ENCODE peak calls at places on chromosomes 1 and 21, in four cellular contexts. K is HT-29, C is EH, E is left colon. U is an unnamed sample.

GRCh38 chr1:78176448-78176847 is 130.7 kb downstream of the GIPC2 start:
- DNase-seq in E (peak; percentile 48), C (peak; percentile 91), K (peak; percentile 49), U (peak; percentile 10)

GRCh38 chr1:54180666-54181360 is 19.0 kb downstream of the CYB5RL start:
- DNase-seq in E (no peak), C (no peak), K (no peak), U (no peak)

GRCh38 chr1:160108888-160109662 is 6.5 kb upstream of the ATP1A2 start:
- DNase-seq in E (no peak), C (peak; percentile 63), K (no peak), U (peak; percentile 28)

GRCh38 chr1:48019714-48020315 is 22.6 kb upstream of the TRABD2B start:
- DNase-seq in E (peak; percentile 38), K (no peak), C (no peak), U (no peak)

GRCh38 chr1:205374205-205375078 is 17.7 kb upstream of the KLHDC8A start:
- DNase-seq in C (peak; percentile 65), E (no peak), K (no peak), U (no peak)

GRCh38 chr1:12436817-12437599 is 181.0 kb downstream of the DHRS3 start:
- DNase-seq in C (peak; percentile 81), K (no peak), E (no peak), U (no peak)

GRCh38 chr1:79041666-79042065 is 35.1 kb upstream of the ADGRL4 start:
- DNase-seq in E (no peak), K (no peak), C (peak; percentile 1), U (no peak)

GRCh38 chr1:100924212-100924611 is 28.3 kb downstream of the SLC30A7 start:
- DNase-seq in E (no peak), K (no peak), C (peak; percentile 41), U (no peak)

GRCh38 chr1:174337000-174337681 is 110.6 kb upstream of the GPR52 start:
- DNase-seq in E (no peak), K (no peak), C (no peak), U (no peak)

GRCh38 chr1:19949016-19949415 is 25.6 kb upstream of the PLA2G2E start:
- DNase-seq in K (no peak), C (peak; percentile 79), E (no peak), U (no peak)

GRCh38 chr1:170032531-170033295 is 41.8 kb downstream of the KIFAP3 start:
- DNase-seq in C (peak; percentile 76), E (no peak), K (no peak), U (no peak)

GRCh38 chr1:167935252-167936067 is 1.0 kb upstream of the DCAF6 start:
- DNase-seq in E (peak; percentile 55), K (peak; percentile 75), C (peak; percentile 53), U (peak; percentile 77)

GRCh38 chr1:26799479-26800133 is 11.9 kb downstream of the PIGV start:
- DNase-seq in E (peak; percentile 62), K (peak; percentile 67), C (peak; percentile 83), U (no peak)

GRCh38 chr1:65178235-65178634 is 30.2 kb downstream of the AK4 start:
- DNase-seq in E (no peak), K (no peak), C (no peak), U (no peak)

GRCh38 chr1:6244401-6245054 is 549 bp downstream of the HES3 start:
- DNase-seq in E (no peak), C (no peak), K (no peak), U (no peak)

GRCh38 chr1:244654284-244655038 is 1.5 kb downstream of the DESI2 start:
- DNase-seq in K (no peak), C (peak; percentile 25), E (no peak), U (peak; percentile 17)

GRCh38 chr21:35138665-35139381 is 89.7 kb upstream of the RUNX1 start:
- DNase-seq in K (peak; percentile 61), E (no peak), C (peak; percentile 70), U (peak; percentile 49)

GRCh38 chr1:103190746-103191145 is 82.4 kb upstream of the COL11A1 start:
- DNase-seq in C (peak; percentile 40), E (no peak), K (no peak), U (no peak)

GRCh38 chr1:36835696-36836095 is 198.6 kb downstream of the GRIK3 start:
- DNase-seq in E (no peak), K (no peak), C (no peak), U (no peak)

GRCh38 chr1:176719478-176719877 is 256.5 kb downstream of the PAPPA2 start:
- DNase-seq in K (no peak), E (no peak), C (no peak), U (no peak)

GRCh38 chr1:14769486-14770274 is 171.2 kb downstream of the KAZN start:
- DNase-seq in C (no peak), K (no peak), E (no peak), U (no peak)

GRCh38 chr1:2308844-2309243 is 80.7 kb downstream of the SKI start:
- DNase-seq in K (no peak), E (no peak), C (no peak), U (no peak)

GRCh38 chr1:9197186-9198099 is 37.1 kb upstream of the H6PD start:
- DNase-seq in K (no peak), E (no peak), C (no peak), U (no peak)